ENCODE peak calls at places on chromosomes 12 and 14, in eight cellular contexts. P is OCI-LY7; S is lower lobe of right lung; Z is thyroid gland; D is fibroblast of lung; E is colonic mucosa; U is left lung; I is CD8-positive, alpha-beta memory T cell. A is an unnamed sample. For H3K36me3, the result is how much of the 10 kb centered on the place peaks cover.

GRCh38 chr12:100926669-100927248 is 132.2 kb downstream of the ANO4 start:
- DNase-seq in U (no peak), D (peak), I (no peak), Z (no peak), E (peak), P (no peak), S (no peak), A (no peak)

GRCh38 chr14:68309121-68309520 is 483.7 kb downstream of the ZFP36L1 start:
- DNase-seq in D (peak), U (no peak), S (no peak), Z (no peak), E (no peak), P (no peak), I (no peak), A (no peak)

GRCh38 chr14:71266994-71267636 is 359.9 kb downstream of the PCNX1 start:
- DNase-seq in E (no peak), Z (no peak), D (peak), P (no peak), U (no peak), S (no peak), I (no peak), A (no peak)

GRCh38 chr14:92460916-92461579 is 52.5 kb upstream of the RIN3 start:
- DNase-seq in Z (no peak), I (no peak), S (no peak), E (no peak), D (peak), P (no peak), U (peak), A (no peak)

GRCh38 chr14:44657688-44658388 is 150.8 kb upstream of the FSCB start:
- DNase-seq in D (peak), P (no peak), U (no peak), I (no peak), S (no peak), E (no peak), Z (peak), A (no peak)

GRCh38 chr14:86766469-86766868 is 1226.5 kb downstream of the GALC start:
- DNase-seq in Z (no peak), I (no peak), U (no peak), S (no peak), P (no peak), D (no peak), E (no peak), A (no peak)

GRCh38 chr14:61671086-61671485 is 24.2 kb upstream of the HIF1A start:
- DNase-seq in P (peak), S (no peak), Z (no peak), E (no peak), I (peak), D (no peak), U (no peak), A (no peak)

GRCh38 chr14:64682173-64682710 is 22.0 kb upstream of the PLEKHG3 start:
- DNase-seq in I (no peak), P (no peak), U (peak), S (peak), D (peak), Z (peak), E (peak), A (no peak)

GRCh38 chr12:130704606-130705005 is 11.5 kb downstream of the RIMBP2 start:
- DNase-seq in P (no peak), U (no peak), I (no peak), E (no peak), S (no peak), D (no peak), Z (no peak), A (peak)

GRCh38 chr14:50447491-50447890 is 50.8 kb upstream of the CDKL1 start:
- DNase-seq in P (no peak), D (peak), E (no peak), I (no peak), S (no peak), U (no peak), Z (no peak), A (no peak)

GRCh38 chr12:8697120-8697475 is 693 bp upstream of the RIMKLB start:
- DNase-seq in I (no peak), E (no peak), P (peak), Z (peak), S (no peak), D (peak), U (no peak), A (peak)

GRCh38 chr12:113462117-113462774 is 9.4 kb downstream of the LHX5 start:
- DNase-seq in U (peak), P (peak), I (peak), Z (peak), S (peak), D (peak), E (peak), A (peak)

GRCh38 chr12:124578445-124578844 is 11.0 kb upstream of the NCOR2 start:
- DNase-seq in I (no peak), U (no peak), E (no peak), P (no peak), D (no peak), Z (no peak), S (peak), A (no peak)

GRCh38 chr12:80946591-80946990 is 8.9 kb upstream of the LIN7A start:
- DNase-seq in Z (no peak), E (no peak), U (no peak), D (peak), P (no peak), I (no peak), S (no peak), A (no peak)

GRCh38 chr14:68361231-68361630 is 431.6 kb downstream of the ZFP36L1 start:
- DNase-seq in D (peak), I (no peak), U (no peak), S (no peak), E (no peak), P (no peak), Z (peak), A (no peak)

GRCh38 chr14:99779751-99780150 is 13.5 kb upstream of the EML1 start:
- DNase-seq in I (no peak), P (no peak), D (peak), E (no peak), Z (no peak), S (no peak), U (no peak), A (no peak)

GRCh38 chr14:21069388-21070082 is 569 bp upstream of the ARHGEF40 start:
- DNase-seq in Z (no peak), U (no peak), D (peak), S (no peak), E (no peak), I (peak), P (no peak), A (no peak)

GRCh38 chr12:123001467-123001866 is 21.0 kb downstream of the ARL6IP4 start:
- DNase-seq in I (no peak), U (no peak), Z (no peak), D (no peak), P (no peak), S (no peak), E (no peak), A (no peak)

GRCh38 chr14:101230851-101231550 is 327.5 kb upstream of the RTL1 start:
- DNase-seq in P (no peak), D (no peak), E (no peak), I (no peak), Z (no peak), U (peak), S (no peak), A (no peak)

GRCh38 chr12:23631991-23632390 is 317.5 kb downstream of the SOX5 start:
- DNase-seq in S (no peak), E (no peak), D (peak), P (no peak), I (no peak), U (no peak), Z (no peak), A (no peak)

GRCh38 chr12:42145197-42145549 is 499 bp upstream of the GXYLT1 start:
- DNase-seq in D (no peak), P (peak), U (no peak), I (no peak), Z (no peak), E (peak), S (no peak), A (no peak)

GRCh38 chr14:92964124-92965109 is 41.5 kb downstream of the CHGA start:
- DNase-seq in Z (no peak), P (no peak), S (no peak), E (no peak), I (peak), U (no peak), D (no peak), A (no peak)

GRCh38 chr12:25089738-25090137 is 105.2 kb downstream of the DNAI7 start:
- DNase-seq in S (no peak), I (no peak), U (no peak), D (peak), Z (peak), E (no peak), P (no peak), A (no peak)

GRCh38 chr14:105086833-105087307 is 21.6 kb upstream of the GPR132 start:
- DNase-seq in E (peak), I (peak), P (peak), S (peak), Z (peak), D (peak), U (peak), A (peak)

GRCh38 chr14:50007123-50007903 is 109.1 kb downstream of the VCPKMT start:
- DNase-seq in Z (no peak), U (no peak), P (peak), S (no peak), E (peak), D (no peak), I (no peak), A (no peak)

GRCh38 chr12:62260733-62261683 is 804 bp downstream of the USP15 start:
- DNase-seq in Z (peak), U (peak), S (peak), D (peak), I (peak), E (peak), P (peak), A (peak)

GRCh38 chr12:114955414-114956014 is 271.5 kb upstream of the TBX3 start:
- DNase-seq in D (peak), S (no peak), P (no peak), U (no peak), Z (no peak), E (no peak), I (no peak), A (no peak)

GRCh38 chr12:53268637-53269562 is 801 bp downstream of the ESPL1 start:
- DNase-seq in E (no peak), S (no peak), Z (no peak), P (peak), D (no peak), U (no peak), I (no peak), A (no peak)

GRCh38 chr14:77979666-77980351 is 179.9 kb downstream of the ADCK1 start:
- DNase-seq in U (no peak), S (no peak), P (peak), I (no peak), E (no peak), D (peak), Z (no peak), A (no peak)

GRCh38 chr12:103924761-103925641 is 5.2 kb upstream of the HSP90B1 start:
- DNase-seq in P (no peak), I (peak), U (no peak), E (no peak), S (no peak), Z (no peak), D (peak), A (no peak)

GRCh38 chr14:91693342-91693741 is 38.5 kb downstream of the CATSPERB start:
- DNase-seq in P (no peak), U (no peak), S (no peak), I (no peak), E (peak), D (no peak), Z (no peak), A (no peak)

GRCh38 chr12:46246021-46246700 is 22.7 kb downstream of the SLC38A1 start:
- DNase-seq in D (no peak), I (peak), S (no peak), U (no peak), P (no peak), Z (no peak), E (no peak), A (no peak)
- H3K36me3 ChIP-seq in D (under half), I (under half), S (under half), U (under half), P (half or more), Z (under half), E (under half), A (under half)

GRCh38 chr12:108831309-108831991 is 25.9 kb downstream of the SSH1 start:
- DNase-seq in U (no peak), I (no peak), Z (no peak), D (no peak), E (no peak), S (peak), P (no peak), A (no peak)

GRCh38 chr12:108833355-108833733 is 24.0 kb downstream of the SSH1 start:
- DNase-seq in U (no peak), E (no peak), P (no peak), D (peak), I (no peak), Z (no peak), S (peak), A (no peak)

GRCh38 chr12:108832730-108833354 is 24.5 kb downstream of the SSH1 start:
- DNase-seq in D (peak), I (no peak), E (no peak), Z (no peak), P (no peak), U (no peak), S (peak), A (no peak)

GRCh38 chr12:108833757-108834472 is 23.5 kb downstream of the SSH1 start:
- DNase-seq in U (no peak), S (peak), P (no peak), E (no peak), I (no peak), Z (peak), D (peak), A (no peak)

GRCh38 chr12:108832208-108832607 is 25.2 kb downstream of the SSH1 start:
- DNase-seq in U (no peak), D (peak), E (no peak), S (peak), P (no peak), Z (no peak), I (no peak), A (no peak)
- H3K27ac ChIP-seq in U (peak), D (peak), E (peak), S (peak), P (no peak), Z (peak), I (no peak), A (peak)

GRCh38 chr12:121230538-121230907 is 20.6 kb downstream of the P2RX4 start:
- DNase-seq in U (no peak), S (no peak), D (no peak), Z (no peak), E (no peak), I (no peak), P (no peak), A (no peak)

GRCh38 chr12:121232163-121232562 is 22.2 kb downstream of the P2RX4 start:
- DNase-seq in P (no peak), Z (no peak), I (no peak), U (no peak), S (no peak), E (no peak), D (no peak), A (no peak)

GRCh38 chr12:121233628-121234020 is 23.7 kb downstream of the P2RX4 start:
- DNase-seq in P (no peak), E (no peak), U (no peak), Z (no peak), D (no peak), I (no peak), S (no peak), A (no peak)

GRCh38 chr12:121228919-121229650 is 19.2 kb downstream of the P2RX4 start:
- DNase-seq in D (no peak), U (no peak), S (no peak), E (no peak), Z (no peak), P (no peak), I (no peak), A (no peak)

GRCh38 chr12:121232977-121233627 is 23.2 kb downstream of the P2RX4 start:
- DNase-seq in Z (no peak), D (no peak), P (no peak), U (no peak), I (no peak), S (no peak), E (no peak), A (no peak)
- H3K36me3 ChIP-seq in Z (under half), D (under half), P (under half), U (under half), I (under half), S (half or more), E (under half), A (under half)

DNA sequence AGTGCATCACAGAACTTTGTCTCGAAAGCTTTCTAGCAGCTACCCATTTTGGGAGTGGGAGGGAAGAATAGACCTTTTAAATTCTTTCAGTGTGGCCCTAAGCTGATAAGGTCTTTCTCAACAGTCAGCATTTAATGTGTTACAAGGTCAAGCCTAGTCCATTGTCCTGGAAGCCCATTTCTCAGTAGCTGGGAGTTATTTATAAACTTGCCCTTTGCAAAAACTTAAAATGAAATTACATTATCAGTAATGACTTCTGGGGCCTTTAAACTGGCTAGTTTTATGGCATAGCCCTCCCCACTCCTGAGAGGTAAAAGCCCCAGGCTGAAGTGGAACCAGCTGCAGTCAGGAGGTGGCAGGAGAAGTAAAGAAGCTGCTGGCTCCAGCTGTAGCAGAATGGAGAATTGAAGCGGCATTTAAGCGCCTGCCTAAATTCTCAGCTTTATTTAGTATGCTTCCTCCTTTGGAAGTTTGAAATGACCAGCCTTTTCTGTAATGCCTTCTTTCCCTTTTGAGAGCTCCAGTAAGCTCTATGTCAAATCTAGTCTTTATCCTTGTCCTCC is 12.4 kb downstream of the COPZ1 start:
- DNase-seq in S (no peak), Z (peak), E (no peak), U (peak), P (no peak), I (no peak), D (no peak), A (no peak)
- H3K27ac ChIP-seq in S (peak), Z (peak), E (peak), U (peak), P (no peak), I (peak), D (no peak), A (no peak)